ENCODE peak calls at places on chromosome 14, in ten cellular contexts. Y is head of caudate nucleus; H is naive thymus-derived CD8-positive, alpha-beta T cell; J is neuronal stem cell; M is nephron progenitor cell; S is iPS-NIHi11; D is sciatic nerve; B is C1 segment of cervical spinal cord; I is GM04504; E is DMS153. X is an unnamed sample.

GRCh38 chr14:30869525-30870150 is 4.7 kb upstream of the COCH start:
- DNase-seq in Y (no peak), M (no peak), E (no peak), B (no peak), S (no peak), I (no peak), D (no peak), H (no peak), J (no peak), X (no peak)

GRCh38 chr14:91078095-91078737 is 17.8 kb upstream of the RPS6KA5 start:
- DNase-seq in Y (no peak), D (no peak), J (no peak), H (peak), E (no peak), B (no peak), M (no peak), I (no peak), S (no peak), X (no peak)

GRCh38 chr14:80658155-80658554 is 283.4 kb downstream of the CEP128 start:
- DNase-seq in E (no peak), D (no peak), J (no peak), I (no peak), M (no peak), H (no peak), S (no peak), Y (no peak), B (no peak), X (no peak)

GRCh38 chr14:94769413-94770250 is at the start of gene GSC:
- DNase-seq in E (no peak), M (peak), S (peak), I (no peak), D (peak), B (no peak), Y (no peak), H (no peak), J (no peak), X (no peak)

GRCh38 chr14:96176811-96177211 is 27.8 kb upstream of the BDKRB2 start:
- DNase-seq in D (peak), H (no peak), S (no peak), B (no peak), M (no peak), Y (no peak), J (no peak), I (peak), E (no peak), X (no peak)

GRCh38 chr14:79578470-79578869 is 632.8 kb downstream of the DIO2 start:
- DNase-seq in I (no peak), B (no peak), H (no peak), M (no peak), D (no peak), J (no peak), Y (no peak), S (no peak), E (no peak), X (no peak)

GRCh38 chr14:31466554-31466953 is 9.2 kb upstream of the DTD2 start:
- DNase-seq in H (no peak), Y (no peak), D (no peak), J (no peak), M (no peak), I (no peak), E (no peak), B (no peak), S (no peak), X (no peak)

GRCh38 chr14:29955087-29955486 is 27.4 kb upstream of the PRKD1 start:
- DNase-seq in J (no peak), Y (no peak), B (no peak), I (no peak), D (no peak), E (no peak), S (no peak), H (no peak), M (no peak), X (no peak)

GRCh38 chr14:90425480-90425879 is 28.7 kb downstream of the CALM1 start:
- DNase-seq in D (no peak), Y (no peak), I (no peak), E (no peak), H (no peak), S (no peak), J (no peak), M (no peak), B (no peak), X (no peak)

GRCh38 chr14:60933920-60934655 is 46.8 kb downstream of the TRMT5 start:
- DNase-seq in M (no peak), S (no peak), D (no peak), Y (no peak), J (no peak), B (no peak), E (no peak), H (no peak), I (no peak), X (no peak)

GRCh38 chr14:75823334-75823733 is 158.5 kb downstream of the TGFB3 start:
- DNase-seq in D (no peak), B (no peak), S (no peak), Y (no peak), E (no peak), M (no peak), J (no peak), H (no peak), I (no peak), X (no peak)

GRCh38 chr14:87334997-87335675 is 657.8 kb downstream of the GALC start:
- DNase-seq in J (no peak), D (no peak), Y (no peak), B (no peak), I (no peak), M (no peak), E (no peak), H (no peak), S (no peak), X (no peak)

GRCh38 chr14:78498062-78498595 is 328.0 kb downstream of the NRXN3 start:
- DNase-seq in E (no peak), B (no peak), H (no peak), I (no peak), S (no peak), M (no peak), Y (no peak), D (no peak), J (no peak), X (no peak)

GRCh38 chr14:68986926-68987652 is 8.0 kb upstream of the ACTN1 start:
- DNase-seq in Y (no peak), M (no peak), H (no peak), J (no peak), D (no peak), I (no peak), B (no peak), E (no peak), S (no peak), X (no peak)

GRCh38 chr14:60724080-60724618 is at the start of gene SIX4:
- DNase-seq in J (peak), S (peak), B (no peak), M (peak), H (no peak), Y (peak), E (peak), D (peak), I (peak), X (peak)

GRCh38 chr14:102579696-102580551 is 12.5 kb upstream of the RCOR1 start:
- DNase-seq in Y (no peak), M (no peak), I (peak), J (no peak), H (no peak), S (no peak), E (no peak), B (no peak), D (no peak), X (no peak)

GRCh38 chr14:93318927-93319326 is 13.9 kb downstream of the BTBD7 start:
- DNase-seq in B (no peak), Y (no peak), D (no peak), H (no peak), S (no peak), M (peak), I (no peak), J (no peak), E (no peak), X (no peak)

GRCh38 chr14:72962829-72963312 is 36.6 kb downstream of the DCAF4 start:
- DNase-seq in B (no peak), E (peak), S (peak), D (no peak), M (no peak), Y (no peak), J (peak), I (peak), H (no peak), X (no peak)

GRCh38 chr14:32693114-32693513 is 245.6 kb upstream of the NPAS3 start:
- DNase-seq in B (no peak), S (peak), E (no peak), J (no peak), M (no peak), Y (no peak), D (no peak), I (no peak), H (no peak), X (no peak)

GRCh38 chr14:106846218-106846617 is 1319.8 kb downstream of the TMEM121 start:
- DNase-seq in B (no peak), S (no peak), E (no peak), D (no peak), J (no peak), I (no peak), H (no peak), Y (no peak), M (no peak), X (no peak)

GRCh38 chr14:105767315-105767714 is 240.9 kb downstream of the TMEM121 start:
- DNase-seq in Y (no peak), E (no peak), D (no peak), J (no peak), H (no peak), S (no peak), M (no peak), B (no peak), I (no peak), X (no peak)

GRCh38 chr14:73325630-73326299 is 88.5 kb downstream of the PAPLN start:
- DNase-seq in H (no peak), B (no peak), I (no peak), Y (no peak), M (no peak), S (peak), D (no peak), E (no peak), J (no peak), X (no peak)

GRCh38 chr14:106679776-106680175 is 1153.4 kb downstream of the TMEM121 start:
- DNase-seq in M (no peak), D (no peak), J (no peak), E (no peak), H (no peak), I (no peak), S (no peak), B (no peak), Y (no peak), X (no peak)

GRCh38 chr14:54674342-54674741 is 107.4 kb downstream of the SAMD4A start:
- DNase-seq in Y (no peak), B (no peak), H (no peak), D (no peak), S (no peak), E (no peak), J (no peak), I (no peak), M (no peak), X (no peak)

GRCh38 chr14:24814944-24815343 is 181.0 kb upstream of the GZMB start:
- DNase-seq in Y (no peak), D (no peak), J (no peak), S (no peak), I (no peak), E (no peak), H (no peak), M (no peak), B (no peak), X (no peak)

GRCh38 chr14:92657457-92658142 is 90.8 kb downstream of the LGMN start:
- DNase-seq in B (no peak), Y (no peak), H (no peak), J (no peak), S (no peak), M (no peak), E (no peak), I (no peak), D (peak), X (no peak)

GRCh38 chr14:104110491-104111209 is 25.1 kb downstream of the ASPG start:
- DNase-seq in S (no peak), B (no peak), M (peak), I (no peak), Y (no peak), H (peak), D (peak), J (no peak), E (no peak), X (no peak)

GRCh38 chr14:91142214-91142668 is 28.4 kb downstream of the DGLUCY start:
- DNase-seq in E (no peak), S (no peak), H (no peak), B (no peak), D (no peak), I (no peak), J (no peak), M (no peak), Y (no peak), X (no peak)

GRCh38 chr14:36511981-36512584 is 7.9 kb downstream of the NKX2-1 start:
- DNase-seq in Y (no peak), S (no peak), M (no peak), B (no peak), E (no peak), I (no peak), J (no peak), H (no peak), D (no peak), X (peak)

GRCh38 chr14:22185191-22185590 is 403.8 kb downstream of the DAD1 start:
- DNase-seq in I (no peak), D (no peak), S (no peak), J (no peak), H (no peak), B (no peak), M (no peak), E (no peak), Y (no peak), X (no peak)

GRCh38 chr14:58299665-58300202 is 1.4 kb downstream of the ARID4A start:
- DNase-seq in I (no peak), E (peak), S (peak), B (no peak), D (no peak), Y (no peak), H (no peak), J (no peak), M (no peak), X (peak)

GRCh38 chr14:44700184-44700583 is 193.1 kb upstream of the FSCB start:
- DNase-seq in B (no peak), M (no peak), J (no peak), S (no peak), E (no peak), I (no peak), Y (no peak), D (no peak), H (no peak), X (no peak)

GRCh38 chr14:51732494-51733080 is 80.9 kb downstream of the FRMD6 start:
- DNase-seq in B (no peak), Y (no peak), E (no peak), I (peak), J (no peak), H (no peak), S (no peak), D (no peak), M (no peak), X (no peak)

GRCh38 chr14:26709019-26709418 is 111.2 kb upstream of the NOVA1 start:
- DNase-seq in E (no peak), I (no peak), Y (no peak), B (no peak), M (no peak), H (no peak), J (no peak), S (no peak), D (no peak), X (no peak)

GRCh38 chr14:93926873-93927571 is at the start of gene FAM181A:
- DNase-seq in B (no peak), Y (peak), E (no peak), S (no peak), D (no peak), M (peak), H (peak), J (peak), I (no peak), X (no peak)

GRCh38 chr14:74518221-74518620 is 24.7 kb downstream of the ISCA2 start:
- DNase-seq in M (no peak), H (no peak), D (no peak), B (no peak), I (no peak), S (no peak), E (peak), Y (no peak), J (no peak), X (no peak)

GRCh38 chr14:63542231-63542999 is 762 bp downstream of the PPP2R5E start:
- DNase-seq in D (peak), B (no peak), E (no peak), Y (no peak), S (peak), M (peak), H (no peak), I (no peak), J (peak), X (no peak)

GRCh38 chr14:76876076-76876475 is 49.9 kb downstream of the LRRC74A start:
- DNase-seq in H (no peak), E (peak), M (peak), S (peak), D (peak), I (peak), B (no peak), Y (peak), J (peak), X (peak)